ENCODE peak calls at places on chromosomes 3 and 15, in five cellular contexts. One of them, this sample, is unnamed.

GRCh38 chr15:61037031-61037430 is 192.1 kb downstream of the RORA start:
- DNase-seq in upper lobe of right lung: no peak
- DNase-seq in hypothalamus: no peak
- DNase-seq in heart left ventricle: no peak
- DNase-seq in AG09309: peak; percentile 58
- DNase-seq in this sample: no peak

GRCh38 chr15:20358066-20358780 is 183.4 kb downstream of the GOLGA6L6 start:
- DNase-seq in hypothalamus: no peak
- DNase-seq in AG09309: no peak
- DNase-seq in upper lobe of right lung: peak; percentile 77
- DNase-seq in heart left ventricle: peak; percentile 76
- DNase-seq in this sample: no peak

GRCh38 chr3:21330293-21330692 is 420.7 kb downstream of the ZNF385D start:
- DNase-seq in heart left ventricle: no peak
- DNase-seq in AG09309: no peak
- DNase-seq in upper lobe of right lung: no peak
- DNase-seq in hypothalamus: no peak
- DNase-seq in this sample: no peak

GRCh38 chr3:141030296-141030695 is 20.9 kb upstream of the SPSB4 start:
- DNase-seq in heart left ventricle: no peak
- DNase-seq in AG09309: no peak
- DNase-seq in upper lobe of right lung: no peak
- DNase-seq in hypothalamus: no peak
- DNase-seq in this sample: no peak

GRCh38 chr15:42749266-42749665 is 12.3 kb upstream of the CDAN1 start:
- DNase-seq in upper lobe of right lung: no peak
- DNase-seq in AG09309: no peak
- DNase-seq in heart left ventricle: no peak
- DNase-seq in hypothalamus: no peak
- DNase-seq in this sample: no peak

GRCh38 chr15:75307778-75308390 is 25.2 kb downstream of the GOLGA6D start:
- DNase-seq in hypothalamus: no peak
- DNase-seq in AG09309: no peak
- DNase-seq in upper lobe of right lung: peak; percentile 72
- DNase-seq in heart left ventricle: no peak
- DNase-seq in this sample: peak; percentile 81

GRCh38 chr15:28075482-28076029 is 23.6 kb downstream of the OCA2 start:
- DNase-seq in heart left ventricle: no peak
- DNase-seq in AG09309: no peak
- DNase-seq in upper lobe of right lung: no peak
- DNase-seq in hypothalamus: no peak
- DNase-seq in this sample: no peak

GRCh38 chr15:64515196-64515595 is 54.8 kb downstream of the ZNF609 start:
- DNase-seq in upper lobe of right lung: no peak
- DNase-seq in hypothalamus: no peak
- DNase-seq in AG09309: no peak
- DNase-seq in heart left ventricle: no peak
- DNase-seq in this sample: no peak

GRCh38 chr3:12286927-12287726 is 1.7 kb upstream of the PPARG start:
- DNase-seq in hypothalamus: no peak
- DNase-seq in heart left ventricle: peak; percentile 73
- DNase-seq in AG09309: no peak
- DNase-seq in upper lobe of right lung: peak; percentile 74
- DNase-seq in this sample: peak; percentile 63

GRCh38 chr3:62178739-62179600 is 194.4 kb downstream of the FEZF2 start:
- DNase-seq in AG09309: no peak
- DNase-seq in hypothalamus: no peak
- DNase-seq in upper lobe of right lung: no peak
- DNase-seq in heart left ventricle: no peak
- DNase-seq in this sample: no peak

GRCh38 chr3:127742580-127742979 is 69.8 kb downstream of the ABTB1 start:
- DNase-seq in hypothalamus: no peak
- DNase-seq in upper lobe of right lung: no peak
- DNase-seq in AG09309: no peak
- DNase-seq in heart left ventricle: no peak
- DNase-seq in this sample: no peak

GRCh38 chr15:86611392-86612040 is 531.8 kb downstream of the AGBL1 start:
- DNase-seq in AG09309: no peak
- DNase-seq in hypothalamus: no peak
- DNase-seq in upper lobe of right lung: no peak
- DNase-seq in heart left ventricle: no peak
- DNase-seq in this sample: peak; percentile 26

GRCh38 chr3:66297260-66297863 is 76.6 kb downstream of the SLC25A26 start:
- DNase-seq in AG09309: no peak
- DNase-seq in upper lobe of right lung: no peak
- DNase-seq in hypothalamus: no peak
- DNase-seq in heart left ventricle: no peak
- DNase-seq in this sample: no peak

This sample was measured in left colon.